ENCODE peak calls at places on chromosomes 5 and 9, in seven cellular contexts. One of them, this sample, is unnamed.

GRCh38 chr5:141513021-141513626 is 24.2 kb downstream of the PCDHGC5 start:
- DNase-seq in cardiac muscle cell: peak; percentile 62
- DNase-seq in GM23338: peak; percentile 51
- DNase-seq in uterus: peak; percentile 56
- DNase-seq in effector memory CD4-positive, alpha-beta T cell: no peak
- DNase-seq in hepatocyte: no peak
- DNase-seq in sigmoid colon: no peak
- DNase-seq in this sample: no peak

GRCh38 chr5:150625164-150625535 is 15.3 kb upstream of the SYNPO start:
- DNase-seq in cardiac muscle cell: no peak
- DNase-seq in effector memory CD4-positive, alpha-beta T cell: no peak
- DNase-seq in uterus: peak; percentile 62
- DNase-seq in hepatocyte: no peak
- DNase-seq in GM23338: peak; percentile 34
- DNase-seq in sigmoid colon: no peak
- DNase-seq in this sample: no peak

GRCh38 chr9:116278326-116278725 is 124.7 kb downstream of the PAPPA start:
- DNase-seq in effector memory CD4-positive, alpha-beta T cell: no peak
- DNase-seq in cardiac muscle cell: no peak
- DNase-seq in hepatocyte: no peak
- DNase-seq in sigmoid colon: no peak
- DNase-seq in uterus: no peak
- DNase-seq in GM23338: no peak
- DNase-seq in this sample: no peak

GRCh38 chr5:174599992-174600391 is 124.4 kb upstream of the MSX2 start:
- DNase-seq in hepatocyte: peak; percentile 51
- DNase-seq in uterus: no peak
- DNase-seq in GM23338: peak; percentile 73
- DNase-seq in cardiac muscle cell: no peak
- DNase-seq in sigmoid colon: no peak
- DNase-seq in effector memory CD4-positive, alpha-beta T cell: no peak
- DNase-seq in this sample: no peak

GRCh38 chr5:80781356-80781755 is 126.6 kb upstream of the DHFR start:
- DNase-seq in uterus: no peak
- DNase-seq in GM23338: no peak
- DNase-seq in hepatocyte: no peak
- DNase-seq in cardiac muscle cell: no peak
- DNase-seq in sigmoid colon: no peak
- DNase-seq in effector memory CD4-positive, alpha-beta T cell: no peak
- DNase-seq in this sample: no peak

GRCh38 chr5:99686538-99686937 is 757.7 kb upstream of the CHD1 start:
- DNase-seq in GM23338: no peak
- DNase-seq in hepatocyte: no peak
- DNase-seq in cardiac muscle cell: no peak
- DNase-seq in effector memory CD4-positive, alpha-beta T cell: no peak
- DNase-seq in uterus: no peak
- DNase-seq in sigmoid colon: no peak
- DNase-seq in this sample: no peak

GRCh38 chr9:89687216-89687615 is 82.4 kb downstream of the GADD45G start:
- DNase-seq in hepatocyte: no peak
- DNase-seq in effector memory CD4-positive, alpha-beta T cell: no peak
- DNase-seq in cardiac muscle cell: no peak
- DNase-seq in sigmoid colon: no peak
- DNase-seq in GM23338: no peak
- DNase-seq in uterus: no peak
- DNase-seq in this sample: no peak

GRCh38 chr9:90107021-90107771 is 502.4 kb downstream of the GADD45G start:
- DNase-seq in GM23338: no peak
- DNase-seq in uterus: peak; percentile 67
- DNase-seq in hepatocyte: peak; percentile 37
- DNase-seq in cardiac muscle cell: no peak
- DNase-seq in sigmoid colon: peak; percentile 83
- DNase-seq in effector memory CD4-positive, alpha-beta T cell: no peak
- DNase-seq in this sample: no peak

GRCh38 chr9:38652044-38652443 is 31.6 kb upstream of the ANKRD18A start:
- DNase-seq in GM23338: no peak
- DNase-seq in hepatocyte: no peak
- DNase-seq in effector memory CD4-positive, alpha-beta T cell: no peak
- DNase-seq in sigmoid colon: no peak
- DNase-seq in uterus: no peak
- DNase-seq in cardiac muscle cell: no peak
- DNase-seq in this sample: no peak

GRCh38 chr9:136567651-136568287 is 21.9 kb upstream of the NOTCH1 start:
- DNase-seq in hepatocyte: peak; percentile 72
- DNase-seq in sigmoid colon: peak; percentile 96
- DNase-seq in cardiac muscle cell: no peak
- DNase-seq in effector memory CD4-positive, alpha-beta T cell: no peak
- DNase-seq in uterus: peak; percentile 84
- DNase-seq in GM23338: peak; percentile 80
- DNase-seq in this sample: peak; percentile 72

GRCh38 chr5:141475625-141476131 is at the start of gene PCDHGC3:
- DNase-seq in uterus: peak; percentile 95
- DNase-seq in effector memory CD4-positive, alpha-beta T cell: no peak
- DNase-seq in hepatocyte: peak; percentile 93
- DNase-seq in GM23338: peak; percentile 95
- DNase-seq in cardiac muscle cell: peak; percentile 88
- DNase-seq in sigmoid colon: peak; percentile 99
- DNase-seq in this sample: peak; percentile 34

GRCh38 chr5:93572101-93572772 is 8.8 kb downstream of the NR2F1-AS1 start:
- DNase-seq in sigmoid colon: no peak
- DNase-seq in GM23338: peak; percentile 58
- DNase-seq in uterus: peak; percentile 26
- DNase-seq in hepatocyte: no peak
- DNase-seq in cardiac muscle cell: no peak
- DNase-seq in effector memory CD4-positive, alpha-beta T cell: no peak
- DNase-seq in this sample: no peak

GRCh38 chr5:108858959-108859358 is 111.3 kb downstream of the FER start:
- DNase-seq in uterus: no peak
- DNase-seq in effector memory CD4-positive, alpha-beta T cell: no peak
- DNase-seq in sigmoid colon: no peak
- DNase-seq in hepatocyte: no peak
- DNase-seq in GM23338: no peak
- DNase-seq in cardiac muscle cell: no peak
- DNase-seq in this sample: no peak

GRCh38 chr9:98599566-98599965 is 109.2 kb downstream of the GABBR2 start:
- DNase-seq in sigmoid colon: no peak
- DNase-seq in cardiac muscle cell: no peak
- DNase-seq in GM23338: no peak
- DNase-seq in hepatocyte: no peak
- DNase-seq in uterus: no peak
- DNase-seq in effector memory CD4-positive, alpha-beta T cell: no peak
- DNase-seq in this sample: no peak

GRCh38 chr9:16032799-16033198 is 480.0 kb downstream of the CCDC171 start:
- DNase-seq in cardiac muscle cell: peak; percentile 43
- DNase-seq in effector memory CD4-positive, alpha-beta T cell: no peak
- DNase-seq in GM23338: peak; percentile 44
- DNase-seq in uterus: no peak
- DNase-seq in hepatocyte: no peak
- DNase-seq in sigmoid colon: no peak
- DNase-seq in this sample: no peak

GRCh38 chr5:116747881-116748280 is 173.3 kb upstream of the SEMA6A start:
- DNase-seq in effector memory CD4-positive, alpha-beta T cell: no peak
- DNase-seq in GM23338: no peak
- DNase-seq in cardiac muscle cell: no peak
- DNase-seq in hepatocyte: peak; percentile 49
- DNase-seq in sigmoid colon: peak; percentile 66
- DNase-seq in uterus: no peak
- DNase-seq in this sample: no peak

GRCh38 chr9:34710023-34710422 is at the start of gene CCL21:
- DNase-seq in effector memory CD4-positive, alpha-beta T cell: no peak
- DNase-seq in hepatocyte: no peak
- DNase-seq in sigmoid colon: no peak
- DNase-seq in cardiac muscle cell: no peak
- DNase-seq in uterus: peak; percentile 40
- DNase-seq in GM23338: no peak
- DNase-seq in this sample: no peak

GRCh38 chr9:116499434-116499833 is 187.7 kb upstream of the TRIM32 start:
- DNase-seq in uterus: no peak
- DNase-seq in GM23338: no peak
- DNase-seq in hepatocyte: no peak
- DNase-seq in sigmoid colon: no peak
- DNase-seq in cardiac muscle cell: no peak
- DNase-seq in effector memory CD4-positive, alpha-beta T cell: no peak
- DNase-seq in this sample: no peak

GRCh38 chr5:132099073-132099748 is 25.6 kb downstream of the CSF2 start:
- DNase-seq in sigmoid colon: no peak
- DNase-seq in cardiac muscle cell: no peak
- DNase-seq in effector memory CD4-positive, alpha-beta T cell: peak; percentile 36
- DNase-seq in GM23338: no peak
- DNase-seq in hepatocyte: no peak
- DNase-seq in uterus: no peak
- DNase-seq in this sample: no peak

GRCh38 chr5:56815657-56816545 is 552 bp downstream of the MAP3K1 start:
- DNase-seq in cardiac muscle cell: peak; percentile 71
- DNase-seq in sigmoid colon: peak; percentile 68
- DNase-seq in effector memory CD4-positive, alpha-beta T cell: peak; percentile 12
- DNase-seq in GM23338: peak; percentile 46
- DNase-seq in uterus: peak; percentile 30
- DNase-seq in hepatocyte: peak; percentile 55
- DNase-seq in this sample: peak; percentile 37

GRCh38 chr5:167893271-167893670 is 398.2 kb upstream of the WWC1 start:
- DNase-seq in GM23338: no peak
- DNase-seq in uterus: no peak
- DNase-seq in cardiac muscle cell: no peak
- DNase-seq in sigmoid colon: no peak
- DNase-seq in effector memory CD4-positive, alpha-beta T cell: no peak
- DNase-seq in hepatocyte: no peak
- DNase-seq in this sample: no peak

GRCh38 chr9:21904776-21905175 is 89.4 kb downstream of the CDKN2A start:
- DNase-seq in effector memory CD4-positive, alpha-beta T cell: no peak
- DNase-seq in hepatocyte: no peak
- DNase-seq in cardiac muscle cell: no peak
- DNase-seq in sigmoid colon: no peak
- DNase-seq in GM23338: peak; percentile 78
- DNase-seq in uterus: no peak
- DNase-seq in this sample: no peak

GRCh38 chr9:137277329-137278041 is at the start of gene TOR4A:
- DNase-seq in uterus: peak; percentile 80
- DNase-seq in effector memory CD4-positive, alpha-beta T cell: no peak
- DNase-seq in cardiac muscle cell: peak; percentile 85
- DNase-seq in hepatocyte: peak; percentile 91
- DNase-seq in sigmoid colon: peak; percentile 91
- DNase-seq in GM23338: peak; percentile 92
- DNase-seq in this sample: peak; percentile 90

GRCh38 chr5:103101079-103101732 is 18.7 kb downstream of the GIN1 start:
- DNase-seq in GM23338: no peak
- DNase-seq in uterus: no peak
- DNase-seq in cardiac muscle cell: no peak
- DNase-seq in hepatocyte: no peak
- DNase-seq in sigmoid colon: no peak
- DNase-seq in effector memory CD4-positive, alpha-beta T cell: no peak
- DNase-seq in this sample: no peak

GRCh38 chr9:120642129-120642528 is 62.2 kb upstream of the CDK5RAP2 start:
- DNase-seq in uterus: no peak
- DNase-seq in sigmoid colon: no peak
- DNase-seq in hepatocyte: no peak
- DNase-seq in cardiac muscle cell: no peak
- DNase-seq in effector memory CD4-positive, alpha-beta T cell: no peak
- DNase-seq in GM23338: no peak
- DNase-seq in this sample: peak; percentile 62

GRCh38 chr5:141839015-141839513 is 39.1 kb downstream of the PCDH1 start:
- DNase-seq in uterus: no peak
- DNase-seq in hepatocyte: no peak
- DNase-seq in cardiac muscle cell: no peak
- DNase-seq in sigmoid colon: no peak
- DNase-seq in GM23338: peak; percentile 95
- DNase-seq in effector memory CD4-positive, alpha-beta T cell: no peak
- DNase-seq in this sample: no peak

GRCh38 chr9:135251331-135251761 is 163.9 kb downstream of the OLFM1 start:
- DNase-seq in GM23338: no peak
- DNase-seq in hepatocyte: no peak
- DNase-seq in cardiac muscle cell: no peak
- DNase-seq in effector memory CD4-positive, alpha-beta T cell: no peak
- DNase-seq in sigmoid colon: peak; percentile 57
- DNase-seq in uterus: no peak
- DNase-seq in this sample: no peak

GRCh38 chr5:114317751-114318150 is 44.1 kb upstream of the KCNN2 start:
- DNase-seq in hepatocyte: peak; percentile 43
- DNase-seq in effector memory CD4-positive, alpha-beta T cell: no peak
- DNase-seq in uterus: no peak
- DNase-seq in sigmoid colon: no peak
- DNase-seq in cardiac muscle cell: no peak
- DNase-seq in GM23338: no peak
- DNase-seq in this sample: no peak
- H3K4me1 ChIP-seq in hepatocyte: no peaks in the 10 kb centered on the region
- H3K4me1 ChIP-seq in effector memory CD4-positive, alpha-beta T cell: no peaks in the 10 kb centered on the region
- H3K4me1 ChIP-seq in uterus: no peaks in the 10 kb centered on the region
- H3K4me1 ChIP-seq in sigmoid colon: peaks cover under 1% of the 10 kb centered on the region
- H3K4me1 ChIP-seq in cardiac muscle cell: peaks cover 3% of the 10 kb centered on the region
- H3K4me1 ChIP-seq in GM23338: peaks cover under 1% of the 10 kb centered on the region
- H3K4me1 ChIP-seq in this sample: no peaks in the 10 kb centered on the region

GRCh38 chr5:66904189-66904588 is 292.4 kb downstream of the CD180 start:
- DNase-seq in GM23338: peak; percentile 86
- DNase-seq in cardiac muscle cell: no peak
- DNase-seq in uterus: no peak
- DNase-seq in hepatocyte: no peak
- DNase-seq in sigmoid colon: no peak
- DNase-seq in effector memory CD4-positive, alpha-beta T cell: no peak
- DNase-seq in this sample: no peak
- H3K4me1 ChIP-seq in GM23338: peaks cover 73% of the 10 kb centered on the region
- H3K4me1 ChIP-seq in cardiac muscle cell: peaks cover 13% of the 10 kb centered on the region
- H3K4me1 ChIP-seq in uterus: no peaks in the 10 kb centered on the region
- H3K4me1 ChIP-seq in hepatocyte: peaks cover 7% of the 10 kb centered on the region
- H3K4me1 ChIP-seq in sigmoid colon: no peaks in the 10 kb centered on the region
- H3K4me1 ChIP-seq in effector memory CD4-positive, alpha-beta T cell: no peaks in the 10 kb centered on the region
- H3K4me1 ChIP-seq in this sample: no peaks in the 10 kb centered on the region

GRCh38 chr5:122297587-122298298 is 14.3 kb upstream of the SNCAIP start:
- DNase-seq in GM23338: no peak
- DNase-seq in uterus: no peak
- DNase-seq in effector memory CD4-positive, alpha-beta T cell: no peak
- DNase-seq in hepatocyte: no peak
- DNase-seq in sigmoid colon: no peak
- DNase-seq in cardiac muscle cell: no peak
- DNase-seq in this sample: no peak
- H3K4me1 ChIP-seq in GM23338: peaks cover 23% of the 10 kb centered on the region
- H3K4me1 ChIP-seq in uterus: peaks cover 20% of the 10 kb centered on the region
- H3K4me1 ChIP-seq in effector memory CD4-positive, alpha-beta T cell: no peaks in the 10 kb centered on the region
- H3K4me1 ChIP-seq in hepatocyte: no peaks in the 10 kb centered on the region
- H3K4me1 ChIP-seq in sigmoid colon: peaks cover 11% of the 10 kb centered on the region
- H3K4me1 ChIP-seq in cardiac muscle cell: peaks cover 13% of the 10 kb centered on the region
- H3K4me1 ChIP-seq in this sample: no peaks in the 10 kb centered on the region

GRCh38 chr5:119270955-119271757 is 84.7 kb upstream of the TNFAIP8 start:
- DNase-seq in hepatocyte: no peak
- DNase-seq in GM23338: no peak
- DNase-seq in effector memory CD4-positive, alpha-beta T cell: no peak
- DNase-seq in cardiac muscle cell: no peak
- DNase-seq in sigmoid colon: no peak
- DNase-seq in uterus: no peak
- DNase-seq in this sample: no peak
- H3K4me1 ChIP-seq in hepatocyte: peaks cover 30% of the 10 kb centered on the region
- H3K4me1 ChIP-seq in GM23338: peaks cover 16% of the 10 kb centered on the region
- H3K4me1 ChIP-seq in effector memory CD4-positive, alpha-beta T cell: peaks cover 59% of the 10 kb centered on the region
- H3K4me1 ChIP-seq in cardiac muscle cell: no peaks in the 10 kb centered on the region
- H3K4me1 ChIP-seq in sigmoid colon: peaks cover 39% of the 10 kb centered on the region
- H3K4me1 ChIP-seq in uterus: no peaks in the 10 kb centered on the region
- H3K4me1 ChIP-seq in this sample: peaks cover 28% of the 10 kb centered on the region

This sample was measured in K562.